ENCODE peak calls at places on chromosome 22, in five cellular contexts. B, C, D, N and T are unnamed samples.

GRCh38 chr22:17191163-17191562 is 28.1 kb downstream of the ADA2 start:
- DNase-seq in D (no peak), C (no peak), B (no peak), N (no peak), T (no peak)

GRCh38 chr22:49960159-49960966 is at the start of gene PIM3:
- DNase-seq in D (peak), N (peak), B (peak), C (peak), T (peak)

GRCh38 chr22:18085188-18085587 is 7.4 kb downstream of the PEX26 start:
- DNase-seq in B (no peak), C (no peak), D (no peak), N (no peak), T (no peak)

GRCh38 chr22:26990503-26991189 is 333.3 kb downstream of the MIAT start:
- DNase-seq in D (no peak), C (no peak), N (no peak), B (no peak), T (no peak)

GRCh38 chr22:44555597-44555996 is 57.6 kb upstream of the RTL6 start:
- DNase-seq in C (no peak), B (no peak), N (no peak), D (no peak), T (no peak)

GRCh38 chr22:25357056-25357455 is 137.6 kb downstream of the CRYBB2 start:
- DNase-seq in N (no peak), D (no peak), B (no peak), C (no peak), T (no peak)

GRCh38 chr22:48398181-48398905 is 1429.3 kb downstream of the BRD1 start:
- DNase-seq in N (no peak), B (no peak), C (no peak), D (no peak), T (no peak)

GRCh38 chr22:39940757-39941305 is 19.4 kb upstream of the TMA7B start:
- DNase-seq in N (no peak), D (no peak), C (no peak), B (no peak), T (no peak)

GRCh38 chr22:38799265-38800002 is 5.5 kb upstream of the DNAL4 start:
- DNase-seq in B (no peak), C (no peak), N (no peak), D (no peak), T (peak)

GRCh38 chr22:33476716-33477115 is 418.5 kb upstream of the SYN3 start:
- DNase-seq in C (no peak), D (no peak), N (no peak), B (peak), T (no peak)

GRCh38 chr22:32409977-32410376 is 2.1 kb downstream of the RTCB start:
- DNase-seq in D (no peak), B (no peak), N (no peak), C (no peak), T (no peak)

GRCh38 chr22:43109511-43109910 is 1.0 kb upstream of the BIK start:
- DNase-seq in D (no peak), N (no peak), B (no peak), C (no peak), T (no peak)

GRCh38 chr22:37173709-37174108 is 14.3 kb downstream of the C1QTNF6 start:
- DNase-seq in D (peak), N (no peak), B (peak), C (no peak), T (no peak)

GRCh38 chr22:26259510-26259909 is 90.2 kb downstream of the SEZ6L start:
- DNase-seq in B (peak), C (no peak), N (peak), D (no peak), T (peak)

GRCh38 chr22:22026157-22026831 is 43.7 kb upstream of the TOP3B start:
- DNase-seq in N (no peak), B (no peak), C (no peak), D (no peak), T (no peak)

GRCh38 chr22:36753916-36754315 is 22.0 kb downstream of the IFT27 start:
- DNase-seq in C (no peak), N (no peak), B (peak), D (no peak), T (no peak)

GRCh38 chr22:29799217-29799680 is 32.1 kb downstream of the UQCR10 start:
- DNase-seq in C (no peak), D (peak), N (peak), B (no peak), T (peak)

GRCh38 chr22:47602732-47603131 is 840.3 kb downstream of the TBC1D22A start:
- DNase-seq in D (no peak), B (peak), C (no peak), N (no peak), T (no peak)

GRCh38 chr22:37316875-37317371 is 34.6 kb downstream of the CYTH4 start:
- DNase-seq in B (peak), N (peak), D (peak), C (peak), T (peak)

GRCh38 chr22:38652858-38653257 is 3.3 kb downstream of the FAM227A start:
- DNase-seq in N (no peak), D (no peak), B (no peak), C (no peak), T (no peak)

GRCh38 chr22:23233746-23234408 is 53.6 kb downstream of the BCR start:
- DNase-seq in C (no peak), B (no peak), D (peak), N (no peak), T (peak)

GRCh38 chr22:42889290-42889689 is 32.2 kb upstream of the ARFGAP3 start:
- DNase-seq in C (no peak), D (no peak), N (no peak), B (no peak), T (no peak)

GRCh38 chr22:50720301-50720845 is 17.6 kb upstream of the ACR start:
- DNase-seq in C (no peak), B (peak), N (no peak), D (no peak), T (peak)

GRCh38 chr22:20268289-20268349 is at the start of gene RTN4R:
- DNase-seq in D (no peak), N (no peak), C (no peak), B (no peak), T (no peak)

GRCh38 chr22:49483281-49483905 is 344.3 kb downstream of the BRD1 start:
- DNase-seq in D (no peak), B (no peak), C (no peak), N (no peak), T (no peak)

GRCh38 chr22:45497746-45498145 is 4.9 kb upstream of the FBLN1 start:
- DNase-seq in D (no peak), N (no peak), B (no peak), C (no peak), T (no peak)

GRCh38 chr22:17199131-17199731 is 20.0 kb downstream of the ADA2 start:
- DNase-seq in N (no peak), C (no peak), D (peak), B (peak), T (no peak)

GRCh38 chr22:27779650-27780049 is 21.9 kb downstream of the MN1 start:
- DNase-seq in C (no peak), B (no peak), N (peak), D (no peak), T (no peak)

GRCh38 chr22:46588279-46589140 is 31.7 kb upstream of the GRAMD4 start:
- DNase-seq in D (peak), N (no peak), B (peak), C (no peak), T (peak)

GRCh38 chr22:40533712-40534378 is 102.7 kb downstream of the MRTFA start:
- DNase-seq in N (peak), C (no peak), D (no peak), B (no peak), T (peak)

GRCh38 chr22:38196791-38197429 is 4.9 kb upstream of the MAFF start:
- DNase-seq in C (no peak), B (no peak), D (peak), N (no peak), T (no peak)

GRCh38 chr22:38267086-38267485 is 5.7 kb downstream of the TMEM184B start:
- DNase-seq in C (no peak), D (peak), N (peak), B (no peak), T (no peak)

GRCh38 chr22:29748248-29748893 is 18.4 kb downstream of the ZMAT5 start:
- DNase-seq in B (no peak), C (no peak), N (no peak), D (no peak), T (no peak)

GRCh38 chr22:31585161-31585859 is 76.7 kb downstream of the PISD start:
- DNase-seq in D (no peak), N (no peak), C (no peak), B (no peak), T (no peak)

GRCh38 chr22:26904483-26904882 is 247.1 kb downstream of the MIAT start:
- DNase-seq in D (no peak), N (peak), C (no peak), B (peak), T (no peak)